ENCODE peak calls at places on chromosomes 5 and 9, in seven cellular contexts. One of them, this sample, is unnamed.

GRCh38 chr9:93824386-93825294 is 130.5 kb downstream of the BARX1 start:
- DNase-seq in effector memory CD8-positive, alpha-beta T cell: no peak
- DNase-seq in foreskin melanocyte: no peak
- DNase-seq in fibroblast of mammary gland: no peak
- DNase-seq in bronchial epithelial cell: no peak
- DNase-seq in GM12892: no peak
- DNase-seq in GM23338: no peak
- DNase-seq in this sample: no peak

GRCh38 chr5:115571441-115571878 is 26.9 kb upstream of the FEM1C start:
- DNase-seq in effector memory CD8-positive, alpha-beta T cell: no peak
- DNase-seq in foreskin melanocyte: peak
- DNase-seq in fibroblast of mammary gland: no peak
- DNase-seq in bronchial epithelial cell: no peak
- DNase-seq in GM12892: no peak
- DNase-seq in GM23338: peak
- DNase-seq in this sample: no peak

GRCh38 chr5:96300986-96301385 is 132.1 kb downstream of the PCSK1 start:
- DNase-seq in effector memory CD8-positive, alpha-beta T cell: no peak
- DNase-seq in foreskin melanocyte: no peak
- DNase-seq in fibroblast of mammary gland: no peak
- DNase-seq in bronchial epithelial cell: no peak
- DNase-seq in GM12892: no peak
- DNase-seq in GM23338: no peak
- DNase-seq in this sample: no peak

GRCh38 chr9:36930941-36931340 is 103.1 kb downstream of the PAX5 start:
- DNase-seq in effector memory CD8-positive, alpha-beta T cell: no peak
- DNase-seq in foreskin melanocyte: no peak
- DNase-seq in fibroblast of mammary gland: no peak
- DNase-seq in bronchial epithelial cell: no peak
- DNase-seq in GM12892: no peak
- DNase-seq in GM23338: no peak
- DNase-seq in this sample: no peak

GRCh38 chr9:105053209-105053652 is 125.3 kb upstream of the ABCA1 start:
- DNase-seq in effector memory CD8-positive, alpha-beta T cell: no peak
- DNase-seq in foreskin melanocyte: no peak
- DNase-seq in fibroblast of mammary gland: peak
- DNase-seq in bronchial epithelial cell: peak
- DNase-seq in GM12892: no peak
- DNase-seq in GM23338: no peak
- DNase-seq in this sample: peak

GRCh38 chr5:14502291-14502690 is 79.3 kb upstream of the OTULINL start:
- DNase-seq in effector memory CD8-positive, alpha-beta T cell: no peak
- DNase-seq in foreskin melanocyte: no peak
- DNase-seq in fibroblast of mammary gland: peak
- DNase-seq in bronchial epithelial cell: no peak
- DNase-seq in GM12892: no peak
- DNase-seq in GM23338: no peak
- DNase-seq in this sample: no peak

GRCh38 chr9:8733096-8733954 is 933.7 kb upstream of the DMAC1 start:
- DNase-seq in effector memory CD8-positive, alpha-beta T cell: no peak
- DNase-seq in foreskin melanocyte: peak
- DNase-seq in fibroblast of mammary gland: peak
- DNase-seq in bronchial epithelial cell: no peak
- DNase-seq in GM12892: no peak
- DNase-seq in GM23338: peak
- DNase-seq in this sample: no peak

GRCh38 chr9:91255327-91255726 is 106.4 kb downstream of the AUH start:
- DNase-seq in effector memory CD8-positive, alpha-beta T cell: no peak
- DNase-seq in foreskin melanocyte: no peak
- DNase-seq in fibroblast of mammary gland: peak
- DNase-seq in bronchial epithelial cell: no peak
- DNase-seq in GM12892: no peak
- DNase-seq in GM23338: no peak
- DNase-seq in this sample: peak

GRCh38 chr5:141514330-141515111 is 25.6 kb downstream of the PCDHGC5 start:
- DNase-seq in effector memory CD8-positive, alpha-beta T cell: no peak
- DNase-seq in foreskin melanocyte: no peak
- DNase-seq in fibroblast of mammary gland: peak
- DNase-seq in bronchial epithelial cell: peak
- DNase-seq in GM12892: no peak
- DNase-seq in GM23338: peak
- DNase-seq in this sample: peak

GRCh38 chr5:154937718-154938466 is at the start of gene GEMIN5:
- DNase-seq in effector memory CD8-positive, alpha-beta T cell: peak
- DNase-seq in foreskin melanocyte: peak
- DNase-seq in fibroblast of mammary gland: peak
- DNase-seq in bronchial epithelial cell: peak
- DNase-seq in GM12892: peak
- DNase-seq in GM23338: peak
- DNase-seq in this sample: peak

GRCh38 chr5:97131139-97131710 is 11.2 kb downstream of the LIX1 start:
- DNase-seq in effector memory CD8-positive, alpha-beta T cell: no peak
- DNase-seq in foreskin melanocyte: peak
- DNase-seq in fibroblast of mammary gland: peak
- DNase-seq in bronchial epithelial cell: no peak
- DNase-seq in GM12892: no peak
- DNase-seq in GM23338: no peak
- DNase-seq in this sample: peak

GRCh38 chr5:58499951-58500350 is 8.7 kb downstream of the GAPT start:
- DNase-seq in effector memory CD8-positive, alpha-beta T cell: no peak
- DNase-seq in foreskin melanocyte: no peak
- DNase-seq in fibroblast of mammary gland: no peak
- DNase-seq in bronchial epithelial cell: no peak
- DNase-seq in GM12892: no peak
- DNase-seq in GM23338: no peak
- DNase-seq in this sample: no peak

GRCh38 chr5:97629281-97629680 is 446.2 kb upstream of the RIOK2 start:
- DNase-seq in effector memory CD8-positive, alpha-beta T cell: no peak
- DNase-seq in foreskin melanocyte: peak
- DNase-seq in fibroblast of mammary gland: peak
- DNase-seq in bronchial epithelial cell: peak
- DNase-seq in GM12892: no peak
- DNase-seq in GM23338: peak
- DNase-seq in this sample: peak

GRCh38 chr5:124289641-124290201 is 456.7 kb downstream of the ZNF608 start:
- DNase-seq in effector memory CD8-positive, alpha-beta T cell: no peak
- DNase-seq in foreskin melanocyte: no peak
- DNase-seq in fibroblast of mammary gland: no peak
- DNase-seq in bronchial epithelial cell: peak
- DNase-seq in GM12892: no peak
- DNase-seq in GM23338: peak
- DNase-seq in this sample: no peak

GRCh38 chr5:150263801-150264621 is 25.6 kb downstream of the CAMK2A start:
- DNase-seq in effector memory CD8-positive, alpha-beta T cell: no peak
- DNase-seq in foreskin melanocyte: no peak
- DNase-seq in fibroblast of mammary gland: peak
- DNase-seq in bronchial epithelial cell: peak
- DNase-seq in GM12892: no peak
- DNase-seq in GM23338: no peak
- DNase-seq in this sample: peak

GRCh38 chr9:89814340-89815040 is 209.7 kb downstream of the GADD45G start:
- DNase-seq in effector memory CD8-positive, alpha-beta T cell: no peak
- DNase-seq in foreskin melanocyte: no peak
- DNase-seq in fibroblast of mammary gland: peak
- DNase-seq in bronchial epithelial cell: no peak
- DNase-seq in GM12892: no peak
- DNase-seq in GM23338: no peak
- DNase-seq in this sample: no peak

GRCh38 chr5:143557992-143558506 is 154.6 kb upstream of the NR3C1 start:
- DNase-seq in effector memory CD8-positive, alpha-beta T cell: no peak
- DNase-seq in foreskin melanocyte: no peak
- DNase-seq in fibroblast of mammary gland: peak
- DNase-seq in bronchial epithelial cell: no peak
- DNase-seq in GM12892: no peak
- DNase-seq in GM23338: no peak
- DNase-seq in this sample: no peak

GRCh38 chr5:7886849-7887460 is 18.0 kb downstream of the MTRR start:
- DNase-seq in effector memory CD8-positive, alpha-beta T cell: no peak
- DNase-seq in foreskin melanocyte: peak
- DNase-seq in fibroblast of mammary gland: peak
- DNase-seq in bronchial epithelial cell: peak
- DNase-seq in GM12892: no peak
- DNase-seq in GM23338: peak
- DNase-seq in this sample: peak

GRCh38 chr9:126703330-126704156 is 89.8 kb downstream of the LMX1B start:
- DNase-seq in effector memory CD8-positive, alpha-beta T cell: no peak
- DNase-seq in foreskin melanocyte: no peak
- DNase-seq in fibroblast of mammary gland: no peak
- DNase-seq in bronchial epithelial cell: no peak
- DNase-seq in GM12892: peak
- DNase-seq in GM23338: no peak
- DNase-seq in this sample: no peak

GRCh38 chr9:18489861-18490260 is 15.9 kb downstream of the ADAMTSL1 start:
- DNase-seq in effector memory CD8-positive, alpha-beta T cell: no peak
- DNase-seq in foreskin melanocyte: no peak
- DNase-seq in fibroblast of mammary gland: peak
- DNase-seq in bronchial epithelial cell: no peak
- DNase-seq in GM12892: no peak
- DNase-seq in GM23338: no peak
- DNase-seq in this sample: peak

GRCh38 chr5:74502479-74502950 is 138.0 kb downstream of the ENC1 start:
- DNase-seq in effector memory CD8-positive, alpha-beta T cell: no peak
- DNase-seq in foreskin melanocyte: no peak
- DNase-seq in fibroblast of mammary gland: no peak
- DNase-seq in bronchial epithelial cell: no peak
- DNase-seq in GM12892: no peak
- DNase-seq in GM23338: no peak
- DNase-seq in this sample: no peak

GRCh38 chr5:32000726-32001125 is 173.4 kb downstream of the GOLPH3 start:
- DNase-seq in effector memory CD8-positive, alpha-beta T cell: no peak
- DNase-seq in foreskin melanocyte: no peak
- DNase-seq in fibroblast of mammary gland: no peak
- DNase-seq in bronchial epithelial cell: no peak
- DNase-seq in GM12892: no peak
- DNase-seq in GM23338: no peak
- DNase-seq in this sample: no peak

GRCh38 chr9:79264511-79265448 is 307.0 kb upstream of the TLE4 start:
- DNase-seq in effector memory CD8-positive, alpha-beta T cell: no peak
- DNase-seq in foreskin melanocyte: no peak
- DNase-seq in fibroblast of mammary gland: no peak
- DNase-seq in bronchial epithelial cell: no peak
- DNase-seq in GM12892: no peak
- DNase-seq in GM23338: no peak
- DNase-seq in this sample: no peak

GRCh38 chr5:52007230-52007858 is 624.1 kb downstream of the ISL1 start:
- DNase-seq in effector memory CD8-positive, alpha-beta T cell: no peak
- DNase-seq in foreskin melanocyte: no peak
- DNase-seq in fibroblast of mammary gland: peak
- DNase-seq in bronchial epithelial cell: peak
- DNase-seq in GM12892: no peak
- DNase-seq in GM23338: peak
- DNase-seq in this sample: peak

This sample was measured in HFFc6.